ENCODE peak calls at places on chromosomes 4 and X, in four cellular contexts. One of them, this sample, is unnamed.

GRCh38 chrX:37378399-37378798 is 29.2 kb downstream of the PRRG1 start:
- DNase-seq in ELR: no peak
- DNase-seq in IMR-90: peak
- DNase-seq in mucosa of descending colon: no peak
- DNase-seq in this sample: no peak

GRCh38 chr4:52998413-52998812 is 136.3 kb downstream of the RASL11B start:
- DNase-seq in ELR: no peak
- DNase-seq in IMR-90: no peak
- DNase-seq in mucosa of descending colon: no peak
- DNase-seq in this sample: no peak

GRCh38 chr4:19523964-19524363 is 727.7 kb upstream of the SLIT2 start:
- DNase-seq in ELR: peak
- DNase-seq in IMR-90: no peak
- DNase-seq in mucosa of descending colon: no peak
- DNase-seq in this sample: no peak

GRCh38 chrX:136475236-136475635 is 12.5 kb upstream of the BRS3 start:
- DNase-seq in ELR: no peak
- DNase-seq in IMR-90: no peak
- DNase-seq in mucosa of descending colon: no peak
- DNase-seq in this sample: no peak

GRCh38 chr4:119230288-119230687 is 17.8 kb downstream of the USP53 start:
- DNase-seq in ELR: no peak
- DNase-seq in IMR-90: no peak
- DNase-seq in mucosa of descending colon: no peak
- DNase-seq in this sample: no peak

GRCh38 chr4:78534286-78534955 is 17.1 kb upstream of the ANXA3 start:
- DNase-seq in ELR: peak
- DNase-seq in IMR-90: peak
- DNase-seq in mucosa of descending colon: no peak
- DNase-seq in this sample: no peak

GRCh38 chrX:103343105-103343504 is 13.1 kb downstream of the TCEAL7 start:
- DNase-seq in ELR: peak
- DNase-seq in IMR-90: peak
- DNase-seq in mucosa of descending colon: no peak
- DNase-seq in this sample: no peak

GRCh38 chrX:15606064-15606590 is 5.4 kb upstream of the ACE2 start:
- DNase-seq in ELR: no peak
- DNase-seq in IMR-90: no peak
- DNase-seq in mucosa of descending colon: no peak
- DNase-seq in this sample: no peak

GRCh38 chr4:56613101-56613862 is 67.8 kb downstream of the HOPX start:
- DNase-seq in ELR: peak
- DNase-seq in IMR-90: peak
- DNase-seq in mucosa of descending colon: no peak
- DNase-seq in this sample: no peak

GRCh38 chr4:153488006-153488718 is 22.0 kb downstream of the TMEM131L start:
- DNase-seq in ELR: no peak
- DNase-seq in IMR-90: peak
- DNase-seq in mucosa of descending colon: peak
- DNase-seq in this sample: no peak

GRCh38 chr4:81785338-81785737 is 313.6 kb upstream of the RASGEF1B start:
- DNase-seq in ELR: no peak
- DNase-seq in IMR-90: no peak
- DNase-seq in mucosa of descending colon: no peak
- DNase-seq in this sample: no peak

GRCh38 chrX:151988706-151989299 is 14.3 kb upstream of the GABRE start:
- DNase-seq in ELR: no peak
- DNase-seq in IMR-90: no peak
- DNase-seq in mucosa of descending colon: no peak
- DNase-seq in this sample: no peak

GRCh38 chr4:92969650-92970370 is 666.0 kb downstream of the GRID2 start:
- DNase-seq in ELR: peak
- DNase-seq in IMR-90: peak
- DNase-seq in mucosa of descending colon: no peak
- DNase-seq in this sample: no peak

GRCh38 chr4:105246712-105247111 is 100.0 kb downstream of the TET2 start:
- DNase-seq in ELR: peak
- DNase-seq in IMR-90: peak
- DNase-seq in mucosa of descending colon: no peak
- DNase-seq in this sample: no peak

GRCh38 chr4:104815593-104816156 is 321.0 kb upstream of the CXXC4 start:
- DNase-seq in ELR: no peak
- DNase-seq in IMR-90: no peak
- DNase-seq in mucosa of descending colon: no peak
- DNase-seq in this sample: no peak

GRCh38 chr4:7917669-7918068 is 22.0 kb downstream of the AFAP1 start:
- DNase-seq in ELR: no peak
- DNase-seq in IMR-90: no peak
- DNase-seq in mucosa of descending colon: no peak
- DNase-seq in this sample: no peak

GRCh38 chr4:6150046-6150735 is 50.2 kb downstream of the JAKMIP1 start:
- DNase-seq in ELR: no peak
- DNase-seq in IMR-90: no peak
- DNase-seq in mucosa of descending colon: no peak
- DNase-seq in this sample: no peak

GRCh38 chrX:15567886-15568616 is 32.7 kb downstream of the ACE2 start:
- DNase-seq in ELR: peak
- DNase-seq in IMR-90: no peak
- DNase-seq in mucosa of descending colon: no peak
- DNase-seq in this sample: no peak

GRCh38 chr4:185587444-185588161 is 52.3 kb upstream of the PDLIM3 start:
- DNase-seq in ELR: no peak
- DNase-seq in IMR-90: peak
- DNase-seq in mucosa of descending colon: peak
- DNase-seq in this sample: no peak

This sample was measured in pancreas.